ENCODE peak calls at places on chromosomes 7 and 10, in seven cellular contexts. A is heart left ventricle, Y is posterior vena cava, Z is endothelial cell, E is foreskin melanocyte, L is T-helper 17 cell, W is H9. N is an unnamed sample.

GRCh38 chr10:68811367-68812009 is 15.8 kb upstream of the STOX1 start:
- DNase-seq in L (no peak), Y (no peak), E (no peak), Z (no peak), W (no peak), A (no peak), N (no peak)

GRCh38 chr7:116953372-116953726 is at the start of gene ST7:
- DNase-seq in W (peak; percentile 61), E (peak; percentile 61), A (peak; percentile 55), L (peak; percentile 57), Z (peak; percentile 44), Y (peak; percentile 90), N (peak; percentile 41)

GRCh38 chr10:84429926-84430520 is 101.6 kb downstream of the CCSER2 start:
- DNase-seq in A (peak; percentile 39), E (no peak), L (peak; percentile 42), Z (peak; percentile 70), W (peak; percentile 88), Y (no peak), N (peak; percentile 13)

GRCh38 chr7:28400838-28401360 is 11.4 kb upstream of the CREB5 start:
- DNase-seq in Y (no peak), E (no peak), W (no peak), A (no peak), Z (no peak), L (no peak), N (no peak)

GRCh38 chr7:140231779-140232491 is 55.2 kb upstream of the KDM7A start:
- DNase-seq in W (no peak), A (no peak), Z (no peak), E (no peak), L (no peak), Y (peak; percentile 64), N (no peak)

GRCh38 chr10:25072786-25073185 is 56.4 kb downstream of the THNSL1 start:
- DNase-seq in Y (no peak), A (no peak), W (no peak), E (no peak), Z (no peak), L (no peak), N (no peak)

GRCh38 chr7:80623465-80624252 is 14.8 kb upstream of the CD36 start:
- DNase-seq in Z (no peak), A (peak; percentile 54), W (no peak), E (no peak), L (no peak), Y (no peak), N (no peak)

GRCh38 chr10:49612513-49613159 is 1.2 kb upstream of the CHAT start:
- DNase-seq in Y (peak; percentile 68), A (no peak), L (no peak), E (no peak), Z (no peak), W (peak; percentile 89), N (no peak)

GRCh38 chr7:128747327-128748079 is 8.3 kb downstream of the CALU start:
- DNase-seq in W (no peak), Z (no peak), A (no peak), Y (no peak), L (no peak), E (no peak), N (no peak)

GRCh38 chr7:136912339-136912738 is 43.9 kb downstream of the CHRM2 start:
- DNase-seq in Y (no peak), W (no peak), A (no peak), E (no peak), Z (no peak), L (no peak), N (no peak)

GRCh38 chr10:32377458-32378370 is 30.8 kb upstream of the EPC1 start:
- DNase-seq in Z (no peak), Y (no peak), W (no peak), A (no peak), E (peak; percentile 54), L (no peak), N (peak; percentile 17)

GRCh38 chr7:2819161-2819953 is 24.8 kb downstream of the GNA12 start:
- DNase-seq in L (no peak), A (no peak), Z (no peak), E (no peak), W (no peak), Y (no peak), N (no peak)

GRCh38 chr10:120365872-120366271 is 91.2 kb upstream of the PLPP4 start:
- DNase-seq in Z (no peak), Y (no peak), A (no peak), E (no peak), W (no peak), L (no peak), N (no peak)

GRCh38 chr7:150876817-150877526 is 24.7 kb downstream of the AOC1 start:
- DNase-seq in E (peak; percentile 100), W (peak; percentile 86), Y (no peak), L (peak; percentile 42), A (peak; percentile 66), Z (peak; percentile 73), N (peak; percentile 10)

GRCh38 chr10:132186488-132187413 is at the start of gene DPYSL4:
- DNase-seq in Y (no peak), Z (no peak), L (peak; percentile 32), A (no peak), E (no peak), W (no peak), N (no peak)

GRCh38 chr10:93030409-93030808 is 30.2 kb upstream of the CYP26C1 start:
- DNase-seq in Y (no peak), E (peak; percentile 55), L (no peak), W (no peak), A (no peak), Z (no peak), N (no peak)

GRCh38 chr10:115818015-115818414 is 455.0 kb downstream of the GFRA1 start:
- DNase-seq in L (no peak), A (no peak), W (no peak), E (peak; percentile 24), Y (no peak), Z (no peak), N (no peak)

GRCh38 chr10:89521368-89521767 is 14.0 kb downstream of the SLC16A12 start:
- DNase-seq in L (no peak), Y (no peak), A (peak; percentile 56), W (no peak), E (no peak), Z (no peak), N (no peak)

GRCh38 chr10:48785796-48786195 is 101.1 kb downstream of the WDFY4 start:
- DNase-seq in Z (no peak), A (no peak), E (no peak), W (no peak), L (no peak), Y (no peak), N (no peak)

GRCh38 chr10:27759483-27760281 is 14.1 kb upstream of the MKX start:
- DNase-seq in W (no peak), L (no peak), Y (no peak), E (no peak), A (no peak), Z (peak; percentile 12), N (no peak)

GRCh38 chr10:84537447-84537931 is 209.1 kb downstream of the CCSER2 start:
- DNase-seq in W (no peak), A (peak; percentile 36), Y (no peak), L (no peak), E (peak; percentile 55), Z (peak; percentile 47), N (no peak)

GRCh38 chr7:111138196-111138569 is 47.3 kb downstream of the LRRN3 start:
- DNase-seq in W (no peak), A (peak; percentile 29), E (peak; percentile 53), L (peak; percentile 14), Y (peak; percentile 84), Z (no peak), N (peak; percentile 22)

GRCh38 chr10:73899401-73899780 is 11.5 kb upstream of the PLAU start:
- DNase-seq in A (no peak), W (no peak), L (no peak), Y (no peak), E (no peak), Z (no peak), N (no peak)

GRCh38 chr7:99201027-99201426 is 6.9 kb downstream of the KPNA7 start:
- DNase-seq in L (no peak), A (no peak), Y (no peak), W (no peak), Z (no peak), E (peak; percentile 17), N (no peak)

GRCh38 chr7:131250331-131250730 is 77.3 kb upstream of the MKLN1 start:
- DNase-seq in E (no peak), W (no peak), Z (no peak), L (no peak), A (no peak), Y (no peak), N (no peak)

GRCh38 chr10:3229815-3230214 is 57.2 kb upstream of the PITRM1 start:
- DNase-seq in Y (no peak), L (no peak), Z (no peak), E (no peak), A (no peak), W (no peak), N (no peak)

GRCh38 chr10:59839576-59839975 is 66.8 kb downstream of the CCDC6 start:
- DNase-seq in L (no peak), A (no peak), E (no peak), W (no peak), Y (no peak), Z (no peak), N (no peak)

GRCh38 chr10:83925133-83925532 is 214.2 kb upstream of the GHITM start:
- DNase-seq in Z (no peak), Y (no peak), E (no peak), A (no peak), L (no peak), W (peak; percentile 63), N (no peak)

GRCh38 chr7:109745677-109746410 is 1176.2 kb downstream of the DNAJB9 start:
- DNase-seq in A (no peak), W (no peak), L (no peak), Y (no peak), Z (no peak), E (no peak), N (no peak)

GRCh38 chr10:84076540-84077195 is 62.6 kb upstream of the GHITM start:
- DNase-seq in L (no peak), Z (peak; percentile 12), W (peak; percentile 62), E (no peak), Y (no peak), A (no peak), N (no peak)

GRCh38 chr7:17546206-17546998 is 247.9 kb downstream of the AHR start:
- DNase-seq in W (no peak), L (no peak), A (no peak), Y (no peak), E (peak; percentile 97), Z (no peak), N (no peak)

GRCh38 chr7:214410-215212 is 22.2 kb downstream of the FAM20C start:
- DNase-seq in W (no peak), Y (no peak), Z (no peak), A (no peak), L (no peak), E (no peak), N (no peak)

N was measured in T-helper 22 cell.